ENCODE peak calls at places on chromosome 19, in six cellular contexts. A is lower lobe of right lung; V is CD8-positive, alpha-beta memory T cell; T is psoas muscle; F is DND-41; H is Panc1. S is an unnamed sample. For H3K4me1, the result is how much of the 10 kb centered on the place peaks cover.

GRCh38 chr19:35596366-35596999 is 10.5 kb downstream of the PMIS2 start:
- DNase-seq in A (no peak), V (no peak), T (no peak), F (peak), H (no peak), S (peak)

GRCh38 chr19:42022616-42023015 is 28.6 kb upstream of the ATP1A3 start:
- DNase-seq in A (no peak), V (no peak), T (no peak), F (no peak), H (no peak), S (no peak)

GRCh38 chr19:920051-920857 is 3.1 kb downstream of the KISS1R start:
- DNase-seq in A (no peak), V (peak), T (no peak), F (peak), H (no peak), S (peak)

GRCh38 chr19:30584121-30584520 is 211.9 kb downstream of the ZNF536 start:
- DNase-seq in A (no peak), V (no peak), T (no peak), F (no peak), H (no peak), S (peak)

GRCh38 chr19:35592226-35592625 is 6.3 kb downstream of the PMIS2 start:
- DNase-seq in A (no peak), V (no peak), T (no peak), F (no peak), H (peak), S (peak)

GRCh38 chr19:30669329-30670010 is 297.3 kb downstream of the ZNF536 start:
- DNase-seq in A (peak), V (peak), T (peak), F (peak), H (peak), S (peak)

GRCh38 chr19:15815306-15815705 is at the start of gene OR10H1:
- DNase-seq in A (no peak), V (no peak), T (no peak), F (no peak), H (no peak), S (no peak)

GRCh38 chr19:13260883-13261653 is 110.9 kb downstream of the IER2 start:
- DNase-seq in A (no peak), V (no peak), T (no peak), F (no peak), H (peak), S (no peak)

GRCh38 chr19:22783651-22784050 is 300 bp downstream of the ZNF99 start:
- DNase-seq in A (no peak), V (no peak), T (no peak), F (no peak), H (no peak), S (no peak)

GRCh38 chr19:8240274-8241229 is 31.4 kb downstream of the CERS4 start:
- DNase-seq in A (peak), V (peak), T (peak), F (no peak), H (no peak), S (peak)

GRCh38 chr19:58009666-58010301 is 7.2 kb upstream of the ZNF606 start:
- DNase-seq in A (peak), V (peak), T (peak), F (peak), H (no peak), S (peak)

GRCh38 chr19:51702754-51703654 is 9.9 kb downstream of the SPACA6 start:
- DNase-seq in A (peak), V (peak), T (peak), F (no peak), H (no peak), S (no peak)

GRCh38 chr19:34504273-34504808 is 22.8 kb downstream of the WTIP start:
- DNase-seq in A (no peak), V (no peak), T (no peak), F (no peak), H (no peak), S (no peak)

GRCh38 chr19:7820588-7820987 is 9.4 kb upstream of the EVI5L start:
- DNase-seq in A (no peak), V (no peak), T (no peak), F (no peak), H (no peak), S (no peak)

GRCh38 chr19:18117692-18118378 is 20.3 kb downstream of the MAST3 start:
- DNase-seq in A (peak), V (peak), T (peak), F (peak), H (no peak), S (peak)

GRCh38 chr19:2624537-2625091 is 77.9 kb downstream of the GNG7 start:
- DNase-seq in A (peak), V (no peak), T (peak), F (no peak), H (no peak), S (peak)

GRCh38 chr19:35777411-35777841 is 2.1 kb downstream of the ARHGAP33 start:
- DNase-seq in A (no peak), V (no peak), T (no peak), F (no peak), H (no peak), S (peak)

GRCh38 chr19:35151273-35152065 is 3.1 kb upstream of the FXYD5 start:
- DNase-seq in A (no peak), V (no peak), T (no peak), F (no peak), H (no peak), S (no peak)

GRCh38 chr19:18733196-18733647 is 49.7 kb downstream of the CRTC1 start:
- DNase-seq in A (no peak), V (no peak), T (peak), F (no peak), H (no peak), S (peak)

GRCh38 chr19:44840811-44841210 is 5.3 kb upstream of the NECTIN2 start:
- DNase-seq in A (no peak), V (no peak), T (no peak), F (no peak), H (no peak), S (no peak)

GRCh38 chr19:2129892-2130770 is 21.2 kb downstream of the AP3D1 start:
- DNase-seq in A (no peak), V (no peak), T (no peak), F (no peak), H (no peak), S (no peak)

GRCh38 chr19:4575978-4576933 is 16.8 kb upstream of the SEMA6B start:
- DNase-seq in A (no peak), V (peak), T (peak), F (peak), H (no peak), S (peak)

GRCh38 chr19:3538965-3539742 is at the start of gene TEKTIP1:
- DNase-seq in A (no peak), V (no peak), T (no peak), F (no peak), H (no peak), S (peak)

GRCh38 chr19:13031917-13032623 is 36.8 kb downstream of the NFIX start:
- DNase-seq in A (no peak), V (no peak), T (peak), F (no peak), H (no peak), S (peak)

GRCh38 chr19:36719687-36720556 is 32.5 kb downstream of the ZNF567 start:
- DNase-seq in A (no peak), V (no peak), T (no peak), F (no peak), H (no peak), S (no peak)

GRCh38 chr19:52941941-52942370 is 18.7 kb upstream of the ZNF888 start:
- DNase-seq in A (peak), V (peak), T (peak), F (peak), H (no peak), S (peak)

GRCh38 chr19:29489182-29489951 is 36.4 kb upstream of the VSTM2B start:
- DNase-seq in A (peak), V (no peak), T (no peak), F (no peak), H (no peak), S (no peak)

GRCh38 chr19:35336166-35336955 is 7.4 kb downstream of the CD22 start:
- DNase-seq in A (no peak), V (no peak), T (no peak), F (no peak), H (no peak), S (no peak)

GRCh38 chr19:588093-588742 is 1.5 kb upstream of the HCN2 start:
- DNase-seq in A (peak), V (peak), T (peak), F (peak), H (no peak), S (peak)

GRCh38 chr19:22545751-22546150 is 88.4 kb upstream of the ZNF492 start:
- DNase-seq in A (no peak), V (no peak), T (no peak), F (peak), H (no peak), S (peak)

GRCh38 chr19:32800757-32801156 is 68.8 kb downstream of the SLC7A9 start:
- DNase-seq in A (no peak), V (no peak), T (no peak), F (no peak), H (no peak), S (no peak)
- H3K4me1 ChIP-seq in A (under half), V (under half), T (under half), F (under half), H (under half), S (under half)

GRCh38 chr19:39448271-39448670 is 2.9 kb downstream of the SUPT5H start:
- DNase-seq in A (no peak), V (no peak), T (no peak), F (no peak), H (peak), S (no peak)
- H3K4me3 ChIP-seq in A (no peak), V (peak), T (no peak), F (no peak), H (peak), S (no peak)

GRCh38 chr19:47316513-47316912 is 6.9 kb downstream of the C5AR1 start:
- DNase-seq in A (no peak), V (no peak), T (no peak), F (no peak), H (no peak), S (no peak)

GRCh38 chr19:47310819-47311218 is 1.2 kb downstream of the C5AR1 start:
- DNase-seq in A (peak), V (no peak), T (no peak), F (no peak), H (no peak), S (peak)

GRCh38 chr19:47312366-47313006 is 2.8 kb downstream of the C5AR1 start:
- DNase-seq in A (no peak), V (no peak), T (no peak), F (no peak), H (no peak), S (no peak)

GRCh38 chr19:47315125-47315821 is 5.6 kb downstream of the C5AR1 start:
- DNase-seq in A (peak), V (no peak), T (peak), F (no peak), H (peak), S (no peak)

DNA sequence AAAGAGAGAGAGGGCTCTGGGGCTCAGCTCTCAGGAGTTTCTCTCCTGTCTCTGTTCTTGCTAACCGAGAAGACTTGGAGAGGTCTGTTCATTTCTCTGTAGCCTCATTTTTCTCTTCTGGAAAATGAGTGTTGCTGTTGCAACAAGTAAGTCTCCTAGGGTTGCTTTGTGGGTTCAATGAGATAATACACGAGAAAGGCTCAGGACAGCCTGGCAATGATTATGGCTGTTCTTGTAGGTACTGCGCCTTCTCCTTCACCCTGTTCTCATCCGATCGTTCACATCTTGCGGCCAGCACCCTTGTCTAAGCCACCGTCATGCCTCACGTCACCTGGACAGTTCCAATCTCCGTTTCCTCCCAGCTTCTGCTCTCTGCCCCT is 4.1 kb downstream of the C5AR1 start:
- DNase-seq in A (no peak), V (no peak), T (no peak), F (no peak), H (no peak), S (no peak)
- H3K27ac ChIP-seq in A (peak), V (peak), T (no peak), F (no peak), H (no peak), S (no peak)

GRCh38 chr19:5628470-5628869 is 5.6 kb downstream of the SAFB start:
- DNase-seq in A (no peak), V (no peak), T (no peak), F (no peak), H (no peak), S (no peak)
- H3K4me1 ChIP-seq in A (half or more), V (half or more), T (half or more), F (under half), H (under half), S (under half)

GRCh38 chr19:32814624-32815023 is 54.9 kb downstream of the SLC7A9 start:
- DNase-seq in A (no peak), V (no peak), T (no peak), F (no peak), H (no peak), S (no peak)
- H3K4me3 ChIP-seq in A (no peak), V (no peak), T (no peak), F (no peak), H (no peak), S (no peak)

S was measured in SJCRH30.